ENCODE peak calls at places on chromosome 9, in eight cellular contexts. K is HCT116, V is SK-N-SH, E is K562, F is HepG2, J is GM12878, T is endothelial cell of umbilical vein, O is H1. U is an unnamed sample.

GRCh38 chr9:90044710-90045151 is 439.9 kb downstream of the GADD45G start:
- DNase-seq in T (peak), F (peak), J (no peak), K (peak), E (no peak), V (no peak), O (no peak), U (no peak)

GRCh38 chr9:114370251-114370984 is 17.4 kb downstream of the AKNA start:
- DNase-seq in O (no peak), T (no peak), J (no peak), F (no peak), K (no peak), V (no peak), E (no peak), U (no peak)

GRCh38 chr9:107460153-107461023 is 29.2 kb downstream of the KLF4 start:
- DNase-seq in O (no peak), F (no peak), K (no peak), T (no peak), E (no peak), J (no peak), V (no peak), U (no peak)

GRCh38 chr9:13975628-13976250 is 338.2 kb downstream of the NFIB start:
- DNase-seq in T (peak), J (no peak), K (no peak), V (no peak), O (no peak), E (no peak), F (no peak), U (no peak)

GRCh38 chr9:135478858-135479468 is 619 bp upstream of the PPP1R26 start:
- DNase-seq in E (peak), T (peak), F (peak), K (no peak), J (no peak), V (peak), O (no peak), U (no peak)

GRCh38 chr9:86997158-86997557 is 49.9 kb upstream of the GAS1 start:
- DNase-seq in E (no peak), V (no peak), T (no peak), K (peak), O (no peak), F (no peak), J (no peak), U (no peak)

GRCh38 chr9:4668604-4669003 is 2.3 kb upstream of the SPATA6L start:
- DNase-seq in O (no peak), V (no peak), K (no peak), J (no peak), E (no peak), T (no peak), F (no peak), U (no peak)

GRCh38 chr9:115733736-115734135 is 419.9 kb upstream of the PAPPA start:
- DNase-seq in F (no peak), K (no peak), E (no peak), O (no peak), V (no peak), T (no peak), J (no peak), U (no peak)

GRCh38 chr9:125807065-125807464 is 59.9 kb downstream of the PBX3 start:
- DNase-seq in K (no peak), O (no peak), V (no peak), F (no peak), J (no peak), T (no peak), E (no peak), U (no peak)

GRCh38 chr9:117044241-117044640 is 357.1 kb downstream of the TRIM32 start:
- DNase-seq in O (peak), T (no peak), F (no peak), E (no peak), V (peak), J (no peak), K (no peak), U (no peak)

GRCh38 chr9:98225015-98225442 is 30.4 kb downstream of the TBC1D2 start:
- DNase-seq in O (no peak), E (peak), T (no peak), F (no peak), V (no peak), J (no peak), K (no peak), U (no peak)

GRCh38 chr9:107927276-107927675 is 437.7 kb upstream of the KLF4 start:
- DNase-seq in K (no peak), O (no peak), J (no peak), E (no peak), V (no peak), T (no peak), F (no peak), U (no peak)

GRCh38 chr9:135107592-135108235 is 20.2 kb downstream of the OLFM1 start:
- DNase-seq in T (no peak), O (no peak), F (no peak), K (no peak), E (no peak), J (no peak), V (no peak), U (no peak)

GRCh38 chr9:126303488-126303887 is 23.1 kb upstream of the MVB12B start:
- DNase-seq in K (no peak), E (no peak), T (no peak), O (no peak), V (no peak), F (peak), J (no peak), U (no peak)

GRCh38 chr9:133251773-133252172 is 23.2 kb downstream of the ABO start:
- DNase-seq in O (no peak), F (no peak), K (no peak), J (no peak), T (no peak), E (no peak), V (peak), U (no peak)

DNA sequence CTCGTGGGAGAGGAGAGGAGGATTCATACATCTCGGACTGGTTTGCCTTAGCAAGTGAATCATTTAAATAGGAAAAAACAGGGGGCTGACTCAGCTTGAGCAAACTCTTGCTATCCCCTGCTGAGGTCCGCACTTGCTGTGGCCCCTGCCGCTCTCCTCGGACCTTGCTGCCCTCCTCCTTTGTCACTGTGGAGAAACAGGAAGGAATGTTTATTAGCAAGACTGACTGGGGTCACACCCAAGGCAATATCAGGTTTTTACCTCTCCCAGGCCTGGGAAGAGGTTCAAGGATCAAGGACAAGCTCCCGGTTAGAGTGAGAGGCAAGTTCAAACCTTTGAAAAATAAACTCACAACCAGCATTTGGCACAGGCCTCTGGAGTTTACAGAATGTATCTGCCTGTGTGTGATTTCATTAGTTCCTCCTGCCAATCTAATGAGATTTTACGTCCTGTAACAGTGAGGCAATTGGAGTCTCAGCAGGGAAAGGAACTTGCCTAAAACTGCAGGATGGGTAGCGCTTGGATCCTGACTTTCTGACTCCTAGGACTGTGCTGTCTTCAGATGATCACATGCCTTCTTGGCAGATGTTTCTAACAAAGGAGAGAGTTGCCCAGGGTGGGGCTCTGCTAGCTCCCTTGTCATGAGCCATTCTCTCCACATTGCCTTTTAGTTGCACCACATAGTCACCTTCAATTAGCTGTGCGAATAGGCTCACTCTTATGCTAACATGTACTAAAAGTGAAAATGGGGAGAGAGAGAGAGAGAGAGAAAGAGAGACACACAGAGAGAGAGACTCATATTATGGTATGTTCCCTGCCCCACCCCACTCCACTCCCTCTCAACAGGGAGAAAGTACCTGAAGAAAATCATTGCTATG is 108.6 kb upstream of the CDKN2B start:
- DNase-seq in F (peak), T (peak), J (no peak), K (no peak), V (no peak), E (no peak), O (no peak), U (no peak)
- H3K9ac ChIP-seq in F (no peak), T (peak), J (no peak), K (no peak), V (peak), E (no peak), O (no peak), U (no peak)

DNA sequence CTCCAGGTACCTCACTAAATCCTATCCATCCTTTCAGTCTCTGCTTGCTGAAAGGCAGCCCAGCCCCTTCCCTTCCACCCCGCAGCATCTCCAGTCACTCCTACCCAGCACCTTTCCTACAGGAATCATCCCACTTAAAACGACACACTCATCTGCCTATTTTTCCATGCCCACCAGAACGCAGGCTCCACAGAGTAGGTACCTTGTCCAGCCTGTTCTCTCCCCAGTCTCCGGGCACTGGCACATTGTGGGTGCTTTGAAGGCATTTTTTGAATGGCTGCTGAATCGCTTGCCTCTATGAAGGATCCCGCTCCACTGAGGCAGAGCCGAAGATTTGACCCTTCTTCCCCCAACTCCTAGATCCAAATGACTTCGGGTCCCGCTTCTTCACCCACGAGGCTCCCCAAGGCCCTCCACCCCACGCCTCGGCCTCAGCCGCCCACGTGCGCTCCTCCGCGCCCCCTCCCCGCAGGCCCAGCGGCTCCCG is 15.6 kb downstream of the LHX6 start:
- DNase-seq in T (no peak), J (no peak), F (no peak), O (no peak), V (no peak), E (no peak), K (no peak), U (no peak)
- H3K4me3 ChIP-seq in T (no peak), J (no peak), F (no peak), O (peak), V (peak), E (peak), K (peak), U (peak)

GRCh38 chr9:110590816-110591215 is 11.3 kb upstream of the SVEP1 start:
- DNase-seq in K (no peak), O (no peak), T (no peak), E (no peak), J (no peak), V (no peak), F (no peak), U (no peak)
- TF ChIP-seq POLR2AphosphoS5 in K (no peak), O (no peak), T (no peak), E (no peak), J (no peak), V (no peak), F (no peak), U (no peak)

DNA sequence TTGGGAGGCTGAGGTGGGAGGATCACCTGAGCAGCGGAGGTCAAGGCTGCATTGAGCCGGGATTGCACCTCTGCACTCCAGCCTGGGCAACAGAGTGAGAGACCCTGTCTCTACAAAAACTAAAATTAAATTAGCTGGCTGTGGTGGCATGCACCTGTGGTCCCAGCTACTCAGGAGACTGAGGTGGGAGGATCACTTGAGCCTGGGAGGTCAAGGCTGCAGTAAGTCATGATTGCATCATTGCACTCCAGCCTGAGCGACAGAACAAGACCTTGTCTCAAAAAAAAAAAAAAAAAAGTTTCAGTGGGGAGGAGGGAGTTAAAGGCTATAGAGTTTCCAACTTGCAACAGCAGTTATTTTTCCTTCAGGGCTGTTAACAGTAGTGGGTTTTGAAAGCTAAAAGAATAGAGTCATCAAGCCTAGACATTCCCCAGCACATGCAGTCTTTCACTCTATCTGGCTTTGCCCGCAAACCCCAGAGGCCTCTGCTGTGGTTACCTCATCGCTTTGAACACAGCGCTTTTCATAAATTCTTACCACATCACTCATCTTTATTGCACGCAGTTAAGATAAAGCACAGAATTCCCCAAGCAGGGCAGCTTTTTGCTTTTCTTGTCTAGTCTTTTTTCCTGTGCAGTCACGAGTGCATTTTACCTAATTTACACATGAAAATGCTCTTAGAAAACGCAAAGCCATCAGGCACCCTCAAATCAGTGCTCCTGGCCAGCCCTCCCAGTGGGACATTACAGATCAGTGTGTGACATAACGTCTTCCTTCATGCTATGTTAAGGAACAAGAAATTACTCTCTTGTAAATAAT is 8.7 kb upstream of the SLC2A8 start:
- DNase-seq in T (no peak), J (peak), E (no peak), K (peak), F (peak), V (no peak), O (no peak), U (peak)
- H3K9ac ChIP-seq in T (no peak), J (peak), E (no peak), K (peak), F (peak), V (peak), O (no peak), U (peak)

DNA sequence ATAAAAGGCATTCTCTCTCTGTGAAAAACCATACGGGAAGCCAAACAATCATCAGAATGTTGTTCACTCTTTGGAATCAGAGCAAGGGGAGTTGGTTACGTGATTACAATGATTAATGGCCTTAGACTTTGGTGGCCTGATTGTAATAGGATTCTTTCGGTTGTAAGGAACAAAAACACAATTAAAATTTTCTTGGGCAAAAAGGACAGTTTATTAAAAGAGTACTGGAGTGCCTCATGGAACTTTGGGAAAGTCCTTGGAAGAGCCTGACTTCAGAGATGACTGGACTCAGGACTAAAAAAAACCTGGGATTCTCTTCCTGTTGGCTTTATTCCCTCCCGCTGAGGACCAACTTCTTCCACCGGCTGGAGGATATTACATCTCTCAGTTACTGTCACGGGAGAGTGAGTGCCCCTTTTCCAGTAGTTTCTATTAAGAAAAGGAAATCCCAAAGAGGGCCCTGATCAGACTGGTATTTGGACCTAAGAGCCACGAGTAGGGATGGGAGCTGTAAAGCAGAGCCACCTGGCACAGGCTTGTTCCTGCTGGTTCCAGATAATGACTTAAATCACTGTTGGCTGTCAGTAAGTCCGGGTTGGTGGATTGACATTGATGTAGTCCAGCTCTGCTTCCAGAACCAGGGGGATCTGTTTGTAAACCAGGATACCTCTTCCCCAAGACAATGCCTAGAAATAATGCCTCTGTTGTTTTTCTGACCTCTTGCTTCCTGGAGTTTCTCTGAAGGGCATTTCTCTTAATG is 53.9 kb downstream of the CFAP95 start:
- DNase-seq in T (peak), F (no peak), O (no peak), K (no peak), E (no peak), V (peak), J (no peak), U (no peak)
- H3K4me3 ChIP-seq in T (no peak), F (no peak), O (no peak), K (no peak), E (no peak), V (no peak), J (no peak), U (no peak)

GRCh38 chr9:3528466-3528865 is 2.7 kb upstream of the RFX3 start:
- DNase-seq in T (no peak), F (no peak), V (no peak), O (no peak), K (no peak), J (peak), E (peak), U (no peak)
- TF ChIP-seq POLR2AphosphoS5 in T (no peak), F (no peak), V (no peak), O (no peak), K (no peak), J (peak), E (no peak), U (no peak)

DNA sequence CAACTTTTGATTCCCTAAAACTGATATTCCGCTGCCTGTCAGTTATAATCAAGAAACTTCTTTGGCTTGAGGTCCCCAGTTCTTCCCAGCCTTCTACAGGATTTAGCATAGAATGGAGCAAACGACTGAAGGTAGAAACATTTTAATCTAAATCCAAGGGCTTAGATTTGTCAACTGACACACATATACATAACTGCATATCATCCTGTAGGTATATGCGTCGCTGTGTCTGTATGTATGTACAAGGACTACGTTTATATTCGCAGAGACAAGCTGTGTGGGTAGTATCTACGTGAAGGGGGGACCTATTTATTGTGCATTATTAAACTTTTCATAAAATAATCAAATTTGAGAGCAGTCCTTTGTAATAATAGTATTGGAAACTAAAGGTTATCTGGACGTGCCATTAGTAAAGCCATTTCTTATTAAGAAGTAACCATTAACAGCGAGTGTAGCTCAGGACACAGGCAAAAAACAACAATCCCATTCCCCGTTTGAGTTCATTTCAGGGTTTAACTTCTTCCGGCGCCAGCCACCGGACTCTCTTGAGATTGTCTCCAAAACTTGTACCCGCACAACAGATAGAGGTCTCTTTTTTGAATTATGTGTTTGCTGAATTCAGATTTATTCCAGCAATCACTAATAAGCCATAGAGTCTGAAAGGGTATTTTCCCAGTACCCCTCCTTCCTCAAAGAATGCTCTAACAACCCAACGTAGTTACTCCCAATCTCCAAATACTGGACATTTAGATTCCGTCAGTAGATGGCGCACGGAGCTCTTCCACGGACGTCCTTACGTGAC is 2.1 kb upstream of the MLLT3 start:
- DNase-seq in J (peak), O (no peak), K (peak), E (no peak), T (peak), V (peak), F (peak), U (peak)
- H3K9ac ChIP-seq in J (peak), O (no peak), K (peak), E (no peak), T (no peak), V (peak), F (peak), U (peak)

DNA sequence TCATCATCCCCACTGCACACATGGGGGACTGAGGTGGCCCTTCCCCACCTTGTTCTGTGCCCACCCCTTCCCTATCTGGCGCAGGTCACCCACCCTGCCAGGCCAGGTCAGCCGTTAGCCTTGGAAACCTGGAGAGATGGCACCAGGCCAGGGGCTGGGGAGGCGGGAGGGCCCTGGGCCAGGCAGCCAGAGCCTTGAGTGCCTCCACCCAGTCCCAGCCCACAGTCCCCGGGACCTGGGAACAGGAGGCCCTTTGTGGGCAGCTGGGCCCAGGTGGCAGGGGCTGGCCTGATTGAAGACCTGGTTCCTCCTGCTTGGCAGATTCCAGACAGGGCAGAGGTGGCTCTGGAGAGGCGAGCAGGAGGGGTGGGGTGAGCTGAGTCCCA is 70.6 kb downstream of the LRSAM1 start:
- DNase-seq in F (no peak), E (no peak), T (no peak), J (no peak), K (no peak), O (no peak), V (no peak), U (no peak)
- H3K4me3 ChIP-seq in F (no peak), E (no peak), T (no peak), J (no peak), K (no peak), O (no peak), V (no peak), U (no peak)